ENCODE peak calls at places on chromosomes 2 and 18, in four cellular contexts. O is HepG2, Z is GM12878, R is K562. B is an unnamed sample.

GRCh38 chr2:168254158-168254935 is 7.0 kb upstream of the STK39 start:
- DNase-seq in R (no peak), Z (no peak), O (peak), B (no peak)

GRCh38 chr2:119694994-119695521 is 16.1 kb downstream of the TMEM177 start:
- DNase-seq in O (peak), R (no peak), Z (no peak), B (no peak)

GRCh38 chr2:151852260-151853069 is 24.2 kb upstream of the ARL5A start:
- DNase-seq in Z (no peak), O (no peak), R (no peak), B (no peak)

GRCh38 chr2:150097891-150098595 is 389.4 kb downstream of the RND3 start:
- DNase-seq in R (no peak), O (no peak), Z (no peak), B (no peak)

GRCh38 chr2:197777823-197778407 is 7.2 kb downstream of the BOLL start:
- DNase-seq in R (peak), Z (peak), O (peak), B (no peak)

GRCh38 chr18:34870916-34871315 is 160.8 kb downstream of the DTNA start:
- DNase-seq in O (no peak), Z (no peak), R (no peak), B (no peak)

GRCh38 chr2:170500104-170500503 is 215.0 kb upstream of the SP5 start:
- DNase-seq in O (no peak), Z (no peak), R (no peak), B (no peak)

GRCh38 chr2:187917535-187917934 is 363.3 kb upstream of the TFPI start:
- DNase-seq in R (no peak), Z (no peak), O (no peak), B (no peak)

GRCh38 chr2:240995041-240995960 is 3.1 kb upstream of the SNED1 start:
- DNase-seq in R (no peak), O (no peak), Z (no peak), B (peak)

GRCh38 chr2:211093743-211094303 is 537.4 kb downstream of the CPS1 start:
- DNase-seq in Z (no peak), O (peak), R (no peak), B (no peak)

GRCh38 chr2:203718087-203718486 is 11.6 kb downstream of the CD28 start:
- DNase-seq in R (no peak), Z (peak), O (no peak), B (no peak)

GRCh38 chr2:102114851-102115497 is 27.6 kb upstream of the IL1R1 start:
- DNase-seq in O (peak), Z (no peak), R (no peak), B (no peak)

GRCh38 chr2:26164231-26164630 is 8.7 kb upstream of the GAREM2 start:
- DNase-seq in R (no peak), Z (no peak), O (no peak), B (no peak)

GRCh38 chr18:9814431-9814830 is 71.3 kb upstream of the TXNDC2 start:
- DNase-seq in R (no peak), Z (no peak), O (peak), B (no peak)

GRCh38 chr18:54075681-54076080 is 148.8 kb downstream of the MBD2 start:
- DNase-seq in Z (no peak), R (no peak), O (no peak), B (no peak)

GRCh38 chr2:164816046-164816445 is 25.6 kb downstream of the COBLL1 start:
- DNase-seq in Z (no peak), O (no peak), R (no peak), B (no peak)

GRCh38 chr2:64222351-64222750 is 78.1 kb upstream of the PELI1 start:
- DNase-seq in Z (no peak), R (no peak), O (no peak), B (no peak)

GRCh38 chr2:143110759-143111428 is 18.3 kb upstream of the ARHGAP15 start:
- DNase-seq in O (peak), Z (peak), R (peak), B (peak)

GRCh38 chr2:86066007-86066578 is 39.6 kb downstream of the POLR1A start:
- DNase-seq in Z (no peak), R (no peak), O (no peak), B (no peak)

GRCh38 chr2:64699712-64700111 is 46.0 kb upstream of the SERTAD2 start:
- DNase-seq in O (no peak), Z (peak), R (no peak), B (no peak)

GRCh38 chr2:73823916-73824523 is 4.7 kb upstream of the STAMBP start:
- DNase-seq in O (peak), Z (peak), R (peak), B (no peak)

GRCh38 chr2:119250891-119251290 is 27.3 kb downstream of the STEAP3 start:
- DNase-seq in R (no peak), Z (no peak), O (no peak), B (no peak)

GRCh38 chr2:181300600-181301291 is 156.4 kb upstream of the ITGA4 start:
- DNase-seq in O (no peak), R (no peak), Z (no peak), B (no peak)

GRCh38 chr2:102664439-102665042 is 45.2 kb downstream of the SLC9A2 start:
- DNase-seq in R (peak), O (peak), Z (peak), B (no peak)

GRCh38 chr2:100653449-100654045 is 90.8 kb downstream of the PDCL3 start:
- DNase-seq in Z (no peak), O (no peak), R (no peak), B (no peak)

GRCh38 chr2:168203762-168204693 is 43.4 kb downstream of the STK39 start:
- DNase-seq in O (no peak), Z (no peak), R (no peak), B (peak)

GRCh38 chr2:239630618-239631286 is 229.9 kb upstream of the HDAC4 start:
- DNase-seq in O (no peak), Z (no peak), R (no peak), B (no peak)

GRCh38 chr18:61273533-61273932 is 59.7 kb upstream of the CDH20 start:
- DNase-seq in R (no peak), Z (no peak), O (no peak), B (no peak)

GRCh38 chr18:67359868-67360838 is 156.4 kb downstream of the DSEL start:
- DNase-seq in R (no peak), Z (no peak), O (peak), B (no peak)
- H3K9ac ChIP-seq in R (no peak), Z (no peak), O (no peak), B (no peak)

DNA sequence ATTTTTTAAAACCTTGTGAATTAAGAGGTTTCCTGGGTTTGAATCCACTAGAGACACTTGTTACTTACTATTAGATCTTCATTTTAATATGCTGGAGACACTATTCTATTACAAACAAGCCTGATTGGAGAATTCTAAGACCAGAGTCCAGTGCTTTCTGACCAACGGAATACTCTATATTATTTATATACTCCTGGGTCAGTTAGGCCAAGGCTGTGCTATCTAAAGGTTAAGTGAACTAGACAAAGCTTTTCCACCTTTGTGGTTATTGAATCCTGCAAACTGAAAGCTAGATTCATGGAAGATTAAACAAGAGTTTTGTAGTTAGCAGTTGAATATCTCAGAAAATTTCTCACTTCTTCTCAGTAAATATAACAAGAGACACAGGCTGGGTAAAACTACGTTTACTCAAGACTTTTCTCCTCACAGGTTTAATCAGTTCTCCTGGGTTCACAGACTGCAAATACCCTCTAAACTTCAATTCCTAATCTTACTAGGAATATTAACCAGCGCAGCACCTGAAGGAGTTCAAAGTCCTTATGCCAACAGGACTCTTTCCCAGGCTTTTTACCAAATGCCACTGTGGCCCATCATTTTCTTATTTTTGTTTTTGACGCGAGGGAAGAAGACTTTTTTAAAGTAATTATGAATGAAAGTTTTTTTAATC is 66.4 kb downstream of the COL4A4 start:
- DNase-seq in O (no peak), Z (no peak), R (no peak), B (no peak)
- TF ChIP-seq BRCA1 in O (no peak), Z (no peak), R (no peak), B (no peak)

DNA sequence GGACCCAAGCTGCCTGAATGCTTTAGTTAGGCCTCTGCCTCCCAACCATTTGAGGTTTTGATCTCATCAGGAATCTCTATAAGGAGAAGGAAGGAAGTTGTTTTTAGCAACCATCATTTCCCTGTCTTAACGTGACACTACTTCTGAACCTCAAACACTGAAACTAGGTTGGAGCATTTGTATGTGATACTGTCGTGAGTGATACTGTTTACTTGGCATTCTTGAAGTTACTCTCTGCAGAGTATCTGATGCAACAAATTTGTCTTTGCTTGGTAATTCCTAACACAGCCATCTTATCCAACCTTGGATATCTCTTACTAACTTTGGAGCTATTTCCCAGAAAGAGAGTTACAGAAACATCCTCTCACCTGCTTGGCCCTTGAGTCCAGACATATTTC is 22.1 kb downstream of the TTLL4 start:
- DNase-seq in O (no peak), Z (no peak), R (no peak), B (no peak)
- H3K9ac ChIP-seq in O (peak), Z (no peak), R (no peak), B (no peak)

GRCh38 chr2:20416723-20417122 is 30.2 kb upstream of the RHOB start:
- DNase-seq in Z (no peak), R (no peak), O (no peak), B (no peak)

GRCh38 chr2:20415511-20415918 is 31.4 kb upstream of the RHOB start:
- DNase-seq in O (no peak), R (no peak), Z (no peak), B (no peak)

GRCh38 chr2:20418519-20418918 is 28.4 kb upstream of the RHOB start:
- DNase-seq in O (no peak), Z (no peak), R (no peak), B (no peak)

GRCh38 chr2:20411361-20411894 is 35.4 kb upstream of the RHOB start:
- DNase-seq in R (peak), Z (no peak), O (peak), B (peak)

DNA sequence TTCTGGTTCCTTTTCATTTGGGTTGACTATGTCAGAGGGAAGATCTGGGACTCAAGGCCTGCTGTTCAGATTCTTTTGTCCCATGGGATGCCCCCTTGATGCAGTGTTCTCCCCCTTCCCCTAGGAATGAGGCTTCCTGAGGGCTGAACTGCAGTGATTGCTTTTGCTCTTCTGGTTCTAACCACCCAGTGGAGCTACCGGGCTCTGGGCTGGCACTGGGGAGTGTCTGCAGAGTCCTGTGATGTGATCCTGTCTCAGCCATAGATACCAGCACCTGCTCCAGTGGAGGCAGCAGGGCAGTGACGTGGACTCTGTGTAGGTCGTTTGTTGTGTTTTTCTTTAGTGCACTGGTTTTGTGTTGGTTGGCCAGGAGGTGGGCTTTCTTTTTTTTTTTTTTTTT is 32.1 kb upstream of the RHOB start:
- DNase-seq in O (no peak), Z (no peak), R (no peak), B (no peak)
- TF ChIP-seq BRCA1 in O (no peak), Z (no peak), R (no peak), B (no peak)

GRCh38 chr18:3489462-3489861 is 39.5 kb downstream of the TGIF1 start:
- DNase-seq in Z (no peak), O (no peak), R (no peak), B (no peak)

GRCh38 chr18:3486514-3486913 is 36.5 kb downstream of the TGIF1 start:
- DNase-seq in R (no peak), O (no peak), Z (no peak), B (no peak)

GRCh38 chr18:3482258-3482657 is 32.3 kb downstream of the TGIF1 start:
- DNase-seq in Z (no peak), R (no peak), O (no peak), B (no peak)

GRCh38 chr18:3481696-3482210 is 31.8 kb downstream of the TGIF1 start:
- DNase-seq in Z (no peak), R (peak), O (peak), B (peak)

DNA sequence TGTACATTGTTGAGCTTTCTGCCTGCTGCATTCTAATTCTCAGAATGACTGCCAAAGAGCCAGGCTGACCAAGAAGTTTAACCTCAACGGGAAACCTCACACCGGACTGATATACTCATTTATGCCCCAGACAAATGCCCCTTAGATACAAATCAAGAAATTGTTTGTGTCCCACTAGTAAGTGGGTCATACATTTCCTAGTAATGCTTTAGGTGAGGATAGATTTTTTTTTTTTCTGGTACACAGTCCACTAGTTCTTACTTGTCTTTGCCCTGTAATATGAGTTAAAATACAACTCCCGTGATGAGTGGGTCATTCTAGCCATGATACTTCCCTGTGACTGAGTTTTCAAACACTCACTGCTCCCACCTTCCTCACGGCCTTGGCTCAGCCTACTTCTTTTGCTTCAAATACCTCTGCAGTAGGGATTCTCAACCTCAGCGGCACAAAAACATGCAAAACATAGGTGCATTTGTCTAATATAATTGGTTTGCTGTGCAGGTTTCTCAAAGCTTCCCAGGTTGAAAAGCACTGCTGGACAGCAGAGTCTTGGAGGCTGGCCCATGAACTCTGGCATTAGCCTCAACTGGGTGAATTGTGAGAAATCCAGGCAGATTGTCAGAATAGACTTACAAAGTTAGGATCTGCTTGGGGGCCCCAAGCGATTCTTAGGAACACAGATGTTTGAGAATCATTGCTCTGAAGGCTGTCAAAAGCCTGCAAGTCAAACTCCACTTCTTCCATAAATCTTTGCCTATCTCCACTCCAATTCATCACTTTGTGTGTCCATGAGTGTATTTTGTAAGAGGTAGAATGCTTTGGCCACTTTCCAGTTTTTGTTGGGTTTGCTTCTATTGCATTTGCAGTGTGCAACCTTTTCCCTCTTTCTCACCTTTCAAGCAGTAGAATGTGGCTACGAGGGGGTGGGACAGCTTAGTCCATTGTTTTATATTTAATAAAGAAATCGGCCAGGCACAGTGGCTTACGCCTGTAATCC is 35.5 kb downstream of the TGIF1 start:
- DNase-seq in Z (no peak), O (no peak), R (no peak), B (no peak)
- H3K9ac ChIP-seq in Z (no peak), O (no peak), R (no peak), B (no peak)

B was measured in H1.